ENCODE peak calls at places on chromosome 7, in five cellular contexts. O is endothelial cell, T is cardiac muscle cell, N is omental fat pad, I is RWPE1. V is an unnamed sample.

GRCh38 chr7:39621261-39621660 is 2.1 kb upstream of the RALA start:
- DNase-seq in T (no peak), I (peak; percentile 45), N (no peak), O (no peak), V (no peak)

GRCh38 chr7:26469188-26469587 is 177.5 kb downstream of the SNX10 start:
- DNase-seq in T (no peak), I (no peak), O (no peak), N (no peak), V (no peak)

GRCh38 chr7:120806669-120807068 is 51.3 kb downstream of the TSPAN12 start:
- DNase-seq in N (no peak), I (no peak), O (no peak), T (no peak), V (no peak)

GRCh38 chr7:143073556-143073955 is 21.4 kb downstream of the OR6V1 start:
- DNase-seq in I (no peak), O (no peak), N (no peak), T (no peak), V (no peak)

GRCh38 chr7:468681-469590 is 50.7 kb downstream of the PDGFA start:
- DNase-seq in O (no peak), N (peak; percentile 16), I (no peak), T (no peak), V (peak; percentile 2)

GRCh38 chr7:33421384-33421783 is 292.0 kb downstream of the BBS9 start:
- DNase-seq in T (no peak), O (no peak), N (no peak), I (no peak), V (no peak)

GRCh38 chr7:84070101-84070500 is 124.5 kb downstream of the SEMA3A start:
- DNase-seq in T (no peak), I (no peak), N (no peak), O (no peak), V (no peak)

GRCh38 chr7:158244873-158245723 is 342.5 kb downstream of the PTPRN2 start:
- DNase-seq in N (no peak), O (no peak), I (no peak), T (no peak), V (no peak)

GRCh38 chr7:77782383-77782782 is 15.9 kb downstream of the TMEM60 start:
- DNase-seq in I (no peak), N (no peak), T (no peak), O (no peak), V (no peak)

GRCh38 chr7:371119-371778 is 81.3 kb downstream of the FOXL3 start:
- DNase-seq in O (no peak), T (no peak), I (no peak), N (no peak), V (no peak)

GRCh38 chr7:28528899-28529298 is 116.6 kb downstream of the CREB5 start:
- DNase-seq in T (no peak), N (no peak), I (no peak), O (no peak), V (no peak)

GRCh38 chr7:33612434-33612833 is 292.9 kb upstream of the BMPER start:
- DNase-seq in I (no peak), O (no peak), T (no peak), N (no peak), V (no peak)

GRCh38 chr7:79785556-79785955 is 332.1 kb upstream of the MAGI2 start:
- DNase-seq in T (no peak), N (no peak), O (no peak), I (no peak), V (no peak)

GRCh38 chr7:67523706-67524105 is 527.1 kb downstream of the TYW1 start:
- DNase-seq in I (no peak), T (no peak), O (no peak), N (no peak), V (no peak)

GRCh38 chr7:26863504-26864308 is 684 bp downstream of the SKAP2 start:
- DNase-seq in I (no peak), N (peak; percentile 24), O (peak; percentile 4), T (no peak), V (no peak)

GRCh38 chr7:132225216-132226030 is 350.8 kb downstream of the PLXNA4 start:
- DNase-seq in I (no peak), O (no peak), N (no peak), T (no peak), V (peak; percentile 34)

GRCh38 chr7:127039541-127039940 is 213.2 kb downstream of the GRM8 start:
- DNase-seq in N (no peak), O (no peak), T (no peak), I (no peak), V (no peak)

GRCh38 chr7:87152112-87152896 is at the start of gene DMTF1:
- DNase-seq in T (peak; percentile 96), N (peak; percentile 78), O (peak; percentile 89), I (peak; percentile 92), V (peak; percentile 84)

GRCh38 chr7:23012797-23013714 is 874 bp downstream of the HYCC1 start:
- DNase-seq in T (peak; percentile 55), N (peak; percentile 35), I (no peak), O (peak; percentile 56), V (peak; percentile 29)

GRCh38 chr7:129989466-129989865 is 36.7 kb upstream of the UBE2H start:
- DNase-seq in O (no peak), I (no peak), T (no peak), N (no peak), V (peak; percentile 70)

GRCh38 chr7:24702674-24703235 is 54.5 kb downstream of the GSDME start:
- DNase-seq in I (no peak), T (no peak), N (no peak), O (no peak), V (no peak)

GRCh38 chr7:128931965-128932861 is 5.5 kb upstream of the IRF5 start:
- DNase-seq in T (no peak), O (no peak), N (no peak), I (no peak), V (no peak)

GRCh38 chr7:101885597-101885955 is 68.2 kb downstream of the CUX1 start:
- DNase-seq in O (no peak), N (no peak), I (no peak), T (no peak), V (no peak)

GRCh38 chr7:4830176-4830575 is 31.7 kb downstream of the PAPOLB start:
- DNase-seq in O (peak; percentile 89), T (peak; percentile 90), I (no peak), N (no peak), V (peak; percentile 60)
- TF ChIP-seq CTCF in O (peak; percentile 61), T (peak; percentile 98), I (peak; percentile 33), N (no peak), V (peak; percentile 58)

DNA sequence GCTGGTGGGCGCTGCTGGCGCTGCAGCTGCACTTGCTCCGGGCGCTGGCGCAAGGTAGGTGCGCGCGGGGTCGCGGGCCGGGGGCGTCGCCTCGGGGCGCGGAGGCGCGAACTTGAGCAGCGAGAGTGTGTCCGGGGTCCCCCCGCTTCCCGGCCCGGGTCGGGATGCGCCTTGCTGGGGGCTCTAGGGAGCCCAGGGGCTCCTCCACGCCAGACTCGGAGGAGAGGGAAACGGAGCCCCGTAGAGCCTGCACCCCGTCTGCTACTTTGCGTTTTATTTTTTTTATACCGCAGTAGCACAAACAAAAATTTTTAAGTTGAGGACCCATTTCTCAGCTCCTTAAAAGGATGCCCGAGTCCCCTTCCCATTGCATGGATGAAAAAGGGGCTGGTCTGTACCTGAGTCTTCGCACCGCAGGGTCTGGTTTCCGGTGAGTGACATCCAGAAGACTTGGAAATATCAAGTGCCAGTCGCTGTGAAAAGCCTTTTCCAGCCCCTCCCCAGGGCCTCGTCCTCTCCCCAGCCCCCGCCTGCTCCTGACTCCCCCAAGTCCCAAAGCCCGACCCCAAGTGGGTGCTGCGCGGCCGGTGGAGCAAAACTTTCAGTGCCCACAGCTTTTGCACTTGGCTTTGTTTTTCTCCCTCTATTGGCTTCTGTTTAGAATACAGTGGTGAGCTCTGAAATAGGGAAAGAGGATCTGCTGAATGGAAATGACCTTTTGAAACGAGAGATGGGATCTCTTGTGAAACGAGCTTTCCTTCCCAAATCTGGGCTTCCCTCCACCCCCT is 973 bp downstream of the SDK1 start:
- DNase-seq in N (no peak), O (peak; percentile 26), I (peak; percentile 31), T (peak; percentile 72), V (peak; percentile 53)
- TF ChIP-seq CTCF in N (no peak), O (no peak), I (peak; percentile 21), T (peak; percentile 29), V (no peak)

DNA sequence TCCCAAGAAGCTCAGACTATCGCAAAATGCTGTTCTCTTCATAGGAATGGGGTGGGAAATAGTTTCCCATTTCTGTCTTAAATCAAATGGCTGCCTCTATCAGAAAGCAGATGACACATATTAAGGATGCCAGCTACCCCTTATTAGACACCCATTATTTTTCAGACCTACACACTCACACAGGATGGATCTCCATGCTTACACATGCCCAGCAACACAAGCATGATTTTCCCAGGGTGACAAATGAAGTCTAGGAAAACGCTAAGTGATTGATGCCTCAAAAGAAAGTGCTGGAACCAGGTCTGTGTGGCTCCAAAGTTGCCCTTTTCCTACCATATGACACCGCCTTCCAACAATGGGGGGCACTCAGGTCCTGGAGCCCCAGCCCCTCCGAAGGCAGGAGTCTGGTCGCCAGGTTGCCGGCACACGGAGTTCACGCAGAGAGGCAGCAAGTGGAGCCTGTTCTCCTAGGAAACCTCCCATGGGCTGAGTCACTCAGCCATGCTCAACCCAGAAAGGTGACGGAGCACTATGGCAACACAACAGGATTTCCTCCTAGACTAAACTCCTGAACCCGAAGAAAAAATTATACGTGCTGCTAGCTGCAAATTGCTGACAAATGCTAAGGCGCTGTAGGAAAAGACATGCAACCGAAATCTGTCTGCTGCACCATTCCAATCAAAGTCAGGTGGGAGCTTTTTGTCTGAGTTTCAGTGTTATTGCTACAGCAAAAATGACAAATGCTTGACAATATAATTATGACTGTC is 19.8 kb downstream of the VOPP1 start:
- DNase-seq in N (no peak), O (peak; percentile 21), T (no peak), I (peak; percentile 89), V (peak; percentile 85)
- TF ChIP-seq CTCF in N (no peak), O (no peak), T (no peak), I (no peak), V (no peak)

GRCh38 chr7:45082831-45083331 is 5.9 kb downstream of the NACAD start:
- DNase-seq in I (no peak), T (no peak), O (no peak), N (no peak), V (peak; percentile 49)
- TF ChIP-seq CTCF in I (no peak), T (no peak), O (no peak), N (no peak), V (no peak)

GRCh38 chr7:117669818-117670217 is 190.0 kb downstream of the CFTR start:
- DNase-seq in I (no peak), O (no peak), N (no peak), T (peak; percentile 40), V (no peak)
- TF ChIP-seq CTCF in I (no peak), O (no peak), N (no peak), T (no peak), V (no peak)